ENCODE peak calls at places on chromosomes 5 and 9, in six cellular contexts. P is sigmoid colon; J is CD4-positive, CD25-positive, alpha-beta regulatory T cell; W is heart left ventricle; Q is colonic mucosa; S is brain microvascular endothelial cell. L is an unnamed sample.

GRCh38 chr9:127277770-127278169 is 13.2 kb downstream of the GARNL3 start:
- DNase-seq in S (no peak), W (no peak), P (no peak), Q (no peak), J (no peak), L (no peak)

GRCh38 chr5:135038829-135039525 is 4.9 kb upstream of the PITX1 start:
- DNase-seq in J (no peak), W (peak), Q (no peak), S (no peak), P (no peak), L (no peak)

GRCh38 chr5:179272326-179273073 is 72.8 kb downstream of the ADAMTS2 start:
- DNase-seq in W (peak), J (no peak), P (peak), Q (no peak), S (no peak), L (no peak)

GRCh38 chr5:138035605-138036537 is 3.0 kb upstream of the FAM13B start:
- DNase-seq in J (peak), Q (peak), W (no peak), P (peak), S (peak), L (peak)

GRCh38 chr5:145479271-145479670 is 355.9 kb downstream of the PRELID2 start:
- DNase-seq in S (peak), W (no peak), Q (no peak), J (no peak), P (no peak), L (no peak)

GRCh38 chr5:41194339-41194738 is 19.0 kb downstream of the C6 start:
- DNase-seq in W (no peak), J (no peak), P (no peak), Q (no peak), S (no peak), L (no peak)

GRCh38 chr5:71740015-71740753 is 21.1 kb downstream of the CARTPT start:
- DNase-seq in Q (no peak), J (no peak), S (no peak), P (no peak), W (no peak), L (no peak)

GRCh38 chr5:13601152-13601551 is 343.3 kb downstream of the DNAH5 start:
- DNase-seq in J (no peak), S (peak), Q (no peak), W (no peak), P (no peak), L (peak)

GRCh38 chr9:627571-627970 is 213.9 kb upstream of the DMRT1 start:
- DNase-seq in S (no peak), W (no peak), P (no peak), Q (no peak), J (no peak), L (no peak)

GRCh38 chr9:81634915-81635516 is 54.3 kb downstream of the TLE1 start:
- DNase-seq in P (no peak), J (no peak), W (no peak), Q (no peak), S (peak), L (no peak)

GRCh38 chr9:38389313-38389712 is 3.2 kb upstream of the ALDH1B1 start:
- DNase-seq in J (no peak), S (no peak), P (peak), Q (no peak), W (no peak), L (no peak)

GRCh38 chr9:131927092-131927491 is 152.6 kb downstream of the MED27 start:
- DNase-seq in W (no peak), Q (no peak), S (no peak), J (no peak), P (no peak), L (no peak)

GRCh38 chr5:142568996-142569335 is 116.9 kb downstream of the FGF1 start:
- DNase-seq in J (no peak), W (no peak), P (no peak), S (no peak), Q (no peak), L (peak)
- H3K27ac ChIP-seq in J (no peak), W (peak), P (peak), S (peak), Q (no peak), L (peak)

DNA sequence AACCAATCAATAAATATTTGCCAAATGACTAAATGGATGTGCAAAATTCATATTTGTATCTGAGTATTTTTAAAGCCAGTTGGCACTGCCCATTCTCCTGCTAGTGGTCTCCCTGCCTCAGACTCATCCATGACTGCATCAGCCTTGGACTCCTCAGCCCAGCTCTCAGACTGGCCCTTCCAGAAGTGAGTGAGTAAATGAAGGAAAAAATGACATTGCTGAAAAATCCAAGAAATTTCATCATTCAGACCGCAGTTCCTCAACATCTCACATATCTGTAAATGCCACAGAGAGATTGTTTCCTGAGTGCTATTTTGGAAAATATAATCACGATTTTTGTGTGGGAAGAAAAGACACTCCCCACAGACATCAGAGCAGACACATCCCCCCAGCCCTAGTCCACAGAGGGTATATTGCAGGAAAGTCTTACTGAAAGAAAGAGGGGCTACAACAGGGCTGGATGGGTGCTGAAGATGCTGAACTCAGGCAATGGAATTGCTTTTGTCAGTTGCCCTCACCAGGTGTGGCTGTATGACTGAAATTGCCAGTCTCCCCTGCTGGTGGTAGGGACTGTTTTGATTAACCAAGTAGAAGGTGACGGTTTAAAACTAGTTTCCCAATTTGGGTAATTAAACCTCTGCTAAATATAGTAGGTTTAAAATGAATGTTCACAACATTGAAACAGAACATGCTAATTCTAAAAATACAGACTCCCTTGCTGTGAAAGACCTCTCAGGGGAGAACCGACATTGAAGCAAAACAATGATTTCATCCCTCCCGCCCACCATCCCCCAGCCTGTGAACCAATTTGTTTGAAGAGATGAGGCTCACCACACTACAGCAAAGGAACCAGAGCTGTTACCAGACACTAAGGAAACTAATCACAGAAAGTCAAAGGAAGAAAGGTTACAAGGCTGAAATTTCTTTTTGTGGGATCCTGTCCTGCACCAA is 158.8 kb downstream of the DEPDC1B start:
- DNase-seq in W (no peak), J (no peak), Q (no peak), S (peak), P (no peak), L (no peak)
- H3K27ac ChIP-seq in W (peak), J (no peak), Q (no peak), S (peak), P (no peak), L (no peak)

DNA sequence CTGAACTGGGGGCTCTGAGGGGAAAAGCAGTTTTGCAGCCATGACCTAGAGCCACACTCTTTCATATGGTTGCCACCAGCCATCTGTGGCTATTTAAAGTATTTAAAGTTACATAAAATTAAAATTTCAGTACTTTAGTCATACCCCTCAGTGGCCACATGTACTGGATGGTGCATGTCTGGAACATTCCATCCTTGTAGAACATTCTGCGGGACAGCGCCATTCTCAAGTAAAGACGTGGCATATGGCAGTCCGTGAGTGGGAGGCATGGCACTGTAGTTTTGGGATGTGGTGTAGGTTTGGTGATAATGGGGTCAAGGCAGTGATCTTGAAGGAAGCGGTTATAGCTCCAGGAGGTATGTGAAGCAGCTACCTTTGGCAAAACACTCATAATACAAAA is 61.4 kb upstream of the NFIL3 start:
- DNase-seq in Q (no peak), W (no peak), J (no peak), S (no peak), P (no peak), L (no peak)
- H3K27ac ChIP-seq in Q (no peak), W (no peak), J (no peak), S (no peak), P (no peak), L (no peak)

DNA sequence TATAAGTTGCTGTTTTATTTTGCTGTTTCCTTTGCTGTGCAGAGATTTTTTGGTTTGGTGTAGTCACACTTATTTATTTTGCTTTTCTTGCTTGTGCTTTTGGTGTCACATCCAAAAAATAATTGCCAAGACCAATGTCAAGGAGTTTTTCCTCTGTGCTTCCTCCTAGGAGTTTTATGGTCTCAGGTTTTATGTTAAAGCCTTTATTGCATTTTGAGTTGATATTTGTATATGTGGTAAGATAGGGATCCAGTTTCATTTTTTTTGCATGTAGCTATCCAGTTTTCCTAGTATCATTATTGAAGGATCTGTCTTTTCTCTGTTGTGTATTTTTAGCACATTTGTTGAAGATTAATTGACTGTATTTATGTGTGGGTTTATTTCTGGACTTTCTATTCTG is 210.6 kb downstream of the ARHGEF28 start:
- DNase-seq in J (no peak), W (no peak), S (no peak), P (no peak), Q (no peak), L (no peak)
- H3K27ac ChIP-seq in J (no peak), W (no peak), S (no peak), P (no peak), Q (no peak), L (no peak)

DNA sequence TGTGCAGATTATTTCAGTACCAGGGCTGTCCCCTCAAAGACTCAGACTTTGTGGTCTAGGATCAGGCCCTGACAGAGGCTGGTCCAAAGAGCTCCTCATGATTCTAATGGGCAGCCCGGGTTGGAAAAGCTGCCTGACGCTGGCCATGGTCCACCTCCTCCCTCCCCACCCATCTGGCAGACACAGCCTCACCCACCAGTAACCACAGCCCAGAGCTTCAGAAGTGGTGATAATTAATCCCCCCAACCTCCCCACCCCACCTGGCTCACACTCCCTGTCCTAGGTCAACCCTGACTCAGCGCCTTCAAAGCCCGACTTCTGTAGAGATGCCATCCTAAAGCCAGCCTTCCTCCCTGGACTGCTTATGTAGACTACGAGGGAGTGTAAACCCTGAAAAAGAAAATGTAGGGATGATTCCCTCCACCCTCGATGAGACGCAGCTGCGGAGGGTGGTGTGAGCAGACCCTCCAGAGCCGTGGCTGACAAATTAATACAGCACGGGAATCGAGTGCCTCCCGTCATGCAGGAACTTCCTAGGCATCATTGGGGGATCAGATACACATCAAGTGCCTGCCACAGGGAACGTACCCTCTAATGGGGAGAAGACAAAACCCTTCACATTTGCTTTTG is 7.0 kb downstream of the UBE2QL1 start:
- DNase-seq in W (no peak), S (no peak), Q (no peak), P (no peak), J (no peak), L (no peak)
- H3K27ac ChIP-seq in W (peak), S (no peak), Q (no peak), P (peak), J (no peak), L (no peak)

GRCh38 chr5:66829826-66830225 is 233.6 kb downstream of the MAST4 start:
- DNase-seq in W (no peak), J (peak), S (peak), Q (no peak), P (no peak), L (peak)

GRCh38 chr5:66828551-66829421 is 232.6 kb downstream of the MAST4 start:
- DNase-seq in Q (peak), P (peak), S (peak), W (peak), J (peak), L (peak)

GRCh38 chr5:66826696-66827095 is 230.5 kb downstream of the MAST4 start:
- DNase-seq in Q (no peak), W (no peak), J (no peak), P (no peak), S (no peak), L (no peak)

GRCh38 chr5:66826263-66826662 is 230.1 kb downstream of the MAST4 start:
- DNase-seq in S (no peak), W (no peak), P (no peak), J (no peak), Q (no peak), L (no peak)

GRCh38 chr5:66828046-66828550 is 231.9 kb downstream of the MAST4 start:
- DNase-seq in S (no peak), Q (no peak), P (no peak), J (no peak), W (no peak), L (no peak)
- H3K27ac ChIP-seq in S (no peak), Q (no peak), P (no peak), J (peak), W (peak), L (peak)

DNA sequence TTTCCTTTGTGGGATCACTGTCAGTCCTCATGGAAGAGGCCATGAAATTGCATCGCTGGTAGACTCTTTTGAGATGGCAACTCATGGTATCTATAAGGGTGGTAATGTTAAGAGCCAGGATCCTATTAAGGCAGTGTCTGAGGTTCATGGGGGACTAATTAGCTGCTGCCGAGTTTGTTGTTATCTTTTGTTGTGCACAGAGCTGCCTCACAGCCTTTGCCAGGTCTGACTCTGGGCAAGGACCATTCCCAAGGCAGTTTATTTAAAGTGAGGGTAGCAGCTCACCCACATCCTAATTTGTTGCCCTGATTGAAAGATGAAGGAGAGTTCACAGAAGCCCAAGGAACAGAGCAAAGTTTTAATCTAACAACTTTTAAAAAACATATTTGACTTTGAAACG is 7.9 kb downstream of the SMARCA2 start:
- DNase-seq in P (no peak), Q (no peak), S (no peak), W (no peak), J (no peak), L (no peak)
- H3K27ac ChIP-seq in P (peak), Q (no peak), S (no peak), W (peak), J (peak), L (no peak)

L was measured in epithelial cell of prostate.